ENCODE peak calls at places on chromosomes 2 and 18, in nine cellular contexts. One of them, this sample, is unnamed. For H3K27me3, the result is how much of the 10 kb centered on the place peaks cover.

GRCh38 chr2:8505311-8505920 is 176.4 kb upstream of the ID2 start:
- DNase-seq in GM23338: no peak
- DNase-seq in spleen: peak
- DNase-seq in HepG2: no peak
- DNase-seq in K562: no peak
- DNase-seq in stomach: no peak
- DNase-seq in H1: no peak
- DNase-seq in sigmoid colon: peak
- DNase-seq in breast epithelium: no peak
- DNase-seq in this sample: no peak

GRCh38 chr2:227817940-227818568 is 4.4 kb downstream of the CCL20 start:
- DNase-seq in GM23338: peak
- DNase-seq in spleen: peak
- DNase-seq in HepG2: peak
- DNase-seq in K562: peak
- DNase-seq in stomach: peak
- DNase-seq in H1: peak
- DNase-seq in sigmoid colon: peak
- DNase-seq in breast epithelium: peak
- DNase-seq in this sample: peak

GRCh38 chr18:31576670-31577069 is 15.0 kb upstream of the TTR start:
- DNase-seq in GM23338: no peak
- DNase-seq in spleen: no peak
- DNase-seq in HepG2: no peak
- DNase-seq in K562: no peak
- DNase-seq in stomach: no peak
- DNase-seq in H1: no peak
- DNase-seq in sigmoid colon: no peak
- DNase-seq in breast epithelium: no peak
- DNase-seq in this sample: no peak

GRCh38 chr2:144414324-144414845 is 105.5 kb downstream of the ZEB2 start:
- DNase-seq in GM23338: no peak
- DNase-seq in spleen: peak
- DNase-seq in HepG2: no peak
- DNase-seq in K562: no peak
- DNase-seq in stomach: no peak
- DNase-seq in H1: no peak
- DNase-seq in sigmoid colon: peak
- DNase-seq in breast epithelium: no peak
- DNase-seq in this sample: no peak

GRCh38 chr18:36388310-36388709 is 90.8 kb downstream of the FHOD3 start:
- DNase-seq in GM23338: no peak
- DNase-seq in spleen: no peak
- DNase-seq in HepG2: no peak
- DNase-seq in K562: no peak
- DNase-seq in stomach: no peak
- DNase-seq in H1: no peak
- DNase-seq in sigmoid colon: no peak
- DNase-seq in breast epithelium: no peak
- DNase-seq in this sample: no peak

GRCh38 chr2:79887747-79888374 is 375.0 kb downstream of the CTNNA2 start:
- DNase-seq in GM23338: peak
- DNase-seq in spleen: no peak
- DNase-seq in HepG2: peak
- DNase-seq in K562: peak
- DNase-seq in stomach: no peak
- DNase-seq in H1: no peak
- DNase-seq in sigmoid colon: no peak
- DNase-seq in breast epithelium: no peak
- DNase-seq in this sample: peak

GRCh38 chr2:36549063-36549662 is 48.8 kb downstream of the FEZ2 start:
- DNase-seq in GM23338: no peak
- DNase-seq in spleen: no peak
- DNase-seq in HepG2: no peak
- DNase-seq in K562: no peak
- DNase-seq in stomach: no peak
- DNase-seq in H1: no peak
- DNase-seq in sigmoid colon: no peak
- DNase-seq in breast epithelium: no peak
- DNase-seq in this sample: no peak

GRCh38 chr18:24964213-24964612 is 387.8 kb downstream of the ZNF521 start:
- DNase-seq in GM23338: peak
- DNase-seq in spleen: no peak
- DNase-seq in HepG2: no peak
- DNase-seq in K562: peak
- DNase-seq in stomach: no peak
- DNase-seq in H1: no peak
- DNase-seq in sigmoid colon: no peak
- DNase-seq in breast epithelium: no peak
- DNase-seq in this sample: no peak

GRCh38 chr2:239310401-239311061 is 90.3 kb downstream of the HDAC4 start:
- DNase-seq in GM23338: no peak
- DNase-seq in spleen: peak
- DNase-seq in HepG2: no peak
- DNase-seq in K562: no peak
- DNase-seq in stomach: peak
- DNase-seq in H1: no peak
- DNase-seq in sigmoid colon: peak
- DNase-seq in breast epithelium: no peak
- DNase-seq in this sample: no peak

GRCh38 chr2:200791905-200792304 is 19.8 kb upstream of the BZW1 start:
- DNase-seq in GM23338: no peak
- DNase-seq in spleen: no peak
- DNase-seq in HepG2: no peak
- DNase-seq in K562: no peak
- DNase-seq in stomach: no peak
- DNase-seq in H1: no peak
- DNase-seq in sigmoid colon: no peak
- DNase-seq in breast epithelium: no peak
- DNase-seq in this sample: no peak

GRCh38 chr2:235709124-235709813 is 215.4 kb downstream of the AGAP1 start:
- DNase-seq in GM23338: no peak
- DNase-seq in spleen: no peak
- DNase-seq in HepG2: peak
- DNase-seq in K562: no peak
- DNase-seq in stomach: peak
- DNase-seq in H1: no peak
- DNase-seq in sigmoid colon: peak
- DNase-seq in breast epithelium: no peak
- DNase-seq in this sample: no peak

GRCh38 chr2:193496786-193497185 is 1302.1 kb upstream of the TMEFF2 start:
- DNase-seq in GM23338: no peak
- DNase-seq in spleen: no peak
- DNase-seq in HepG2: no peak
- DNase-seq in K562: no peak
- DNase-seq in stomach: no peak
- DNase-seq in H1: no peak
- DNase-seq in sigmoid colon: no peak
- DNase-seq in breast epithelium: no peak
- DNase-seq in this sample: no peak

GRCh38 chr18:14948163-14948540 is 200.2 kb downstream of the ANKRD30B start:
- DNase-seq in GM23338: no peak
- DNase-seq in spleen: no peak
- DNase-seq in HepG2: no peak
- DNase-seq in K562: no peak
- DNase-seq in stomach: no peak
- DNase-seq in H1: no peak
- DNase-seq in sigmoid colon: no peak
- DNase-seq in breast epithelium: no peak
- DNase-seq in this sample: no peak

GRCh38 chr2:62412347-62412742 is 93.7 kb downstream of the TMEM17 start:
- DNase-seq in GM23338: no peak
- DNase-seq in spleen: no peak
- DNase-seq in HepG2: no peak
- DNase-seq in K562: no peak
- DNase-seq in stomach: no peak
- DNase-seq in H1: no peak
- DNase-seq in sigmoid colon: no peak
- DNase-seq in breast epithelium: no peak
- DNase-seq in this sample: no peak
- TF ChIP-seq CTCF in GM23338: no peak
- TF ChIP-seq CTCF in spleen: peak
- TF ChIP-seq CTCF in HepG2: no peak
- TF ChIP-seq CTCF in K562: no peak
- TF ChIP-seq CTCF in stomach: no peak
- TF ChIP-seq CTCF in H1: no peak
- TF ChIP-seq CTCF in sigmoid colon: no peak
- TF ChIP-seq CTCF in breast epithelium: no peak
- TF ChIP-seq CTCF in this sample: peak

GRCh38 chr2:234695981-234696380 is 199.1 kb upstream of the ARL4C start:
- DNase-seq in GM23338: no peak
- DNase-seq in spleen: no peak
- DNase-seq in HepG2: no peak
- DNase-seq in K562: no peak
- DNase-seq in stomach: no peak
- DNase-seq in H1: no peak
- DNase-seq in sigmoid colon: no peak
- DNase-seq in breast epithelium: no peak
- DNase-seq in this sample: no peak

GRCh38 chr2:234691968-234692955 is 195.4 kb upstream of the ARL4C start:
- DNase-seq in GM23338: no peak
- DNase-seq in spleen: no peak
- DNase-seq in HepG2: peak
- DNase-seq in K562: no peak
- DNase-seq in stomach: no peak
- DNase-seq in H1: no peak
- DNase-seq in sigmoid colon: no peak
- DNase-seq in breast epithelium: no peak
- DNase-seq in this sample: no peak

GRCh38 chr2:234691226-234691600 is 194.3 kb upstream of the ARL4C start:
- DNase-seq in GM23338: no peak
- DNase-seq in spleen: no peak
- DNase-seq in HepG2: no peak
- DNase-seq in K562: no peak
- DNase-seq in stomach: no peak
- DNase-seq in H1: no peak
- DNase-seq in sigmoid colon: no peak
- DNase-seq in breast epithelium: no peak
- DNase-seq in this sample: peak

GRCh38 chr2:234690569-234691225 is 193.8 kb upstream of the ARL4C start:
- DNase-seq in GM23338: no peak
- DNase-seq in spleen: no peak
- DNase-seq in HepG2: peak
- DNase-seq in K562: no peak
- DNase-seq in stomach: no peak
- DNase-seq in H1: no peak
- DNase-seq in sigmoid colon: no peak
- DNase-seq in breast epithelium: no peak
- DNase-seq in this sample: peak

DNA sequence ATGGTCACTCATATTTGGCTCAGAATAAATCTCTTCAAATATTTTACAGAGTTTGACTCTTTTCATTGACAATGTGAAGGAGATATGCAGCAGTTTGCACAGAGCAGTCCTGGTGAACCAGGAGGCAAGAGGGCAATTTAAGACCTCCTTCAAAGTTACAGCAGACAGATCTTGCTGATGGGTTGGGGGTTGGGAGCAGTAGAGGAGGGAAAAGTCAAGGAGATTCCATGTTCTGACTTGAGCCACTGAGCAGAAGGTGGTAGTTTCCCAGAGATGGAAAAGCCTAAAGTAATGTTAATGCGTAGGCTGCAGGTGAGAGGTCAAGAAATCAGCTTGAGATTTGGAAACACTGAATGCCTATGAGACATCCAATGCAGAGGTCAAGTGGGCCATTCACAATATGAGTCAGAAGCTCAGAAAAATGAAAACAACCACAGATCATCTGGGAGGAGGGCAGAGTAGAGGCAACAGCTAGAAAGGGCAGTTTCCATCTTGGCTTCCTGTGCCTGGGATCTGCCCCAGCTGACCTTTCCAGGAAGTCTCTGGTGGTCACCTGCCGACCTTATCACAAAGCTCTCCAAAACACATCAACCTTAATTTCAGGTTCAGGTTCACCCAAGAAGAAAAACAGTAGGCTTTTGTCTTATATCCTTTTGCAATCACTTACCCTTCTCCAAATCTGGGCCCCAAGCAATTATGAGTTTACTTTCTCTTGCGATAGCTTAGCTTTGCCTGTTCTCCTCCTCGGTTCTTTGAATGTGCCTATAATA is 197.5 kb upstream of the ARL4C start:
- DNase-seq in GM23338: no peak
- DNase-seq in spleen: no peak
- DNase-seq in HepG2: peak
- DNase-seq in K562: no peak
- DNase-seq in stomach: peak
- DNase-seq in H1: no peak
- DNase-seq in sigmoid colon: no peak
- DNase-seq in breast epithelium: no peak
- DNase-seq in this sample: no peak
- H3K27me3 ChIP-seq in GM23338: under half
- H3K27me3 ChIP-seq in spleen: under half
- H3K27me3 ChIP-seq in HepG2: under half
- H3K27me3 ChIP-seq in K562: under half
- H3K27me3 ChIP-seq in stomach: under half
- H3K27me3 ChIP-seq in H1: under half
- H3K27me3 ChIP-seq in sigmoid colon: under half
- H3K27me3 ChIP-seq in breast epithelium: under half
- H3K27me3 ChIP-seq in this sample: under half

DNA sequence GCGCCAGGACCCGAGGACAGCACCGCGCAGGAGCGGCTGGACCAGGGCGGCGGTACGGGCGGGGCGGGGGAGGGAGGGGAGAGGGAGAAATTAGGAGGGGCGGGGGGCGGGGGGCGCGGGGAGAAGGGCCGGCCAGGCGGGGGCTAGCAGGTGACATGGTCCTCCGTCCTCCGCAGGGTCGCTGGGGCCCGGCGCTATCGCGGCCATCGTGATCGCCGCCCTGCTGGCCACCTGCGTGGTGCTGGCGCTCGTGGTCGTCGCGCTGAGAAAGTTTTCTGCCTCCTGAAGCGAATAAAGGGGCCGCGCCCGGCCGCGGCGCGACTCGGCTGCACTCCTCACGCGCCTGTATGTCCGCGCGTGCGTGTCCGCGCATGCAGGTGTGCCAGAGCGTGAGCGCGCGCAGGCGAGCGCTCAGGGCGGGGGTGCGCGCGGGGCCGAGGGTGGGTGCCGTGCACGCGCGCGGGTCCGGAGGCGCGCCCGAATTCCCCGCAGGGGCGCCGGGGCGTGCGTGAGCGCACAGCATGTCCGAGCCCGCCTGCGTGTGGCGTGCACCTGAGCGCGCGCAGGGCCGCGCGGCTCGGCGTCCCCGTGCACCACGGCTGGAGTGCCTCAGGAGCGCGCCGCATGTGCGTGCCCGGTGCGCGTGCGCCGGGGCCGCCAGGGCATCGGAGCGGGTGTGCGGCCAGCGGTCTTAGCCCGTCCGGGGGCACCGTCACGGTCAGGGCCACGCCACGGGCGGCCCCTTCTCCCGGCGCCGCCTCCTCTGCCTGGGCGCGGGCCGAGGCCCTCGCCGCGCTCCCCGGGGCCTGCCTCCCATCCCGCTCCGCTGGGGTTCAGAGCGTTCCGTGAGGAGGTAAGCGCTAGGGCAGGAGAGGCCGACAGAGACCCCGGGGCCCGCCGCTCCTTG is 6.3 kb downstream of the SNORC start:
- DNase-seq in GM23338: peak
- DNase-seq in spleen: no peak
- DNase-seq in HepG2: no peak
- DNase-seq in K562: no peak
- DNase-seq in stomach: peak
- DNase-seq in H1: no peak
- DNase-seq in sigmoid colon: peak
- DNase-seq in breast epithelium: peak
- DNase-seq in this sample: peak
- TF ChIP-seq POLR2AphosphoS5 in GM23338: no peak
- TF ChIP-seq POLR2AphosphoS5 in spleen: peak
- TF ChIP-seq POLR2AphosphoS5 in HepG2: peak
- TF ChIP-seq POLR2AphosphoS5 in K562: no peak
- TF ChIP-seq POLR2AphosphoS5 in stomach: no peak
- TF ChIP-seq POLR2AphosphoS5 in H1: no peak
- TF ChIP-seq POLR2AphosphoS5 in sigmoid colon: no peak
- TF ChIP-seq POLR2AphosphoS5 in breast epithelium: no peak
- TF ChIP-seq POLR2AphosphoS5 in this sample: no peak

GRCh38 chr2:72004976-72005375 is 142.7 kb downstream of the CYP26B1 start:
- DNase-seq in GM23338: no peak
- DNase-seq in spleen: no peak
- DNase-seq in HepG2: no peak
- DNase-seq in K562: no peak
- DNase-seq in stomach: peak
- DNase-seq in H1: no peak
- DNase-seq in sigmoid colon: no peak
- DNase-seq in breast epithelium: no peak
- DNase-seq in this sample: no peak
- TF ChIP-seq CTCF in GM23338: no peak
- TF ChIP-seq CTCF in spleen: no peak
- TF ChIP-seq CTCF in HepG2: no peak
- TF ChIP-seq CTCF in K562: no peak
- TF ChIP-seq CTCF in stomach: no peak
- TF ChIP-seq CTCF in H1: no peak
- TF ChIP-seq CTCF in sigmoid colon: no peak
- TF ChIP-seq CTCF in breast epithelium: no peak
- TF ChIP-seq CTCF in this sample: no peak

This sample was measured in prostate gland.